ENCODE peak calls at places on chromosomes 6 and 20, in seven cellular contexts. A is spleen, R is tibial nerve, E is IMR-90, T is breast epithelium, M is A549, Z is heart left ventricle. Q is an unnamed sample.

GRCh38 chr6:166866839-166867637 is 89.3 kb downstream of the RNASET2 start:
- DNase-seq in A (no peak), R (no peak), E (no peak), T (no peak), M (no peak), Z (no peak), Q (no peak)

GRCh38 chr20:62220666-62221568 is 839 bp upstream of the HRH3 start:
- DNase-seq in A (no peak), R (no peak), E (no peak), T (no peak), M (no peak), Z (no peak), Q (no peak)

GRCh38 chr6:102075539-102075938 is 682.0 kb downstream of the GRIK2 start:
- DNase-seq in A (no peak), R (no peak), E (peak; percentile 19), T (no peak), M (peak; percentile 40), Z (no peak), Q (no peak)

GRCh38 chr20:922781-923180 is 6.6 kb upstream of the ANGPT4 start:
- DNase-seq in A (peak; percentile 12), R (no peak), E (no peak), T (no peak), M (no peak), Z (no peak), Q (no peak)

GRCh38 chr20:38001981-38002380 is 31.3 kb downstream of the TTI1 start:
- DNase-seq in A (no peak), R (no peak), E (peak; percentile 51), T (no peak), M (no peak), Z (no peak), Q (no peak)

GRCh38 chr6:1604347-1604990 is 5.2 kb upstream of the FOXC1 start:
- DNase-seq in A (peak; percentile 94), R (no peak), E (peak; percentile 36), T (no peak), M (peak; percentile 52), Z (no peak), Q (peak; percentile 61)

GRCh38 chr6:43628392-43629103 is 516 bp downstream of the GTPBP2 start:
- DNase-seq in A (no peak), R (peak; percentile 44), E (peak; percentile 34), T (peak; percentile 45), M (peak; percentile 36), Z (peak; percentile 52), Q (peak; percentile 77)

GRCh38 chr6:149140137-149140909 is 177.2 kb upstream of the TAB2 start:
- DNase-seq in A (peak; percentile 69), R (no peak), E (no peak), T (no peak), M (no peak), Z (no peak), Q (peak; percentile 82)

GRCh38 chr6:35713426-35713825 is 23.4 kb upstream of the ARMC12 start:
- DNase-seq in A (peak; percentile 37), R (no peak), E (no peak), T (no peak), M (no peak), Z (no peak), Q (no peak)

GRCh38 chr6:125924697-125925358 is 31.7 kb upstream of the HINT3 start:
- DNase-seq in A (no peak), R (no peak), E (no peak), T (no peak), M (no peak), Z (no peak), Q (no peak)

GRCh38 chr20:40293740-40294139 is 395.3 kb downstream of the MAFB start:
- DNase-seq in A (no peak), R (peak; percentile 60), E (no peak), T (no peak), M (no peak), Z (peak; percentile 18), Q (no peak)

GRCh38 chr6:42702200-42702599 is 20.2 kb downstream of the PRPH2 start:
- DNase-seq in A (no peak), R (no peak), E (peak; percentile 90), T (no peak), M (peak; percentile 17), Z (no peak), Q (no peak)

GRCh38 chr20:63319164-63320040 is 26.4 kb downstream of the COL20A1 start:
- DNase-seq in A (no peak), R (no peak), E (no peak), T (no peak), M (no peak), Z (no peak), Q (no peak)

GRCh38 chr6:165664553-165665383 is 1.7 kb upstream of the PDE10A start:
- DNase-seq in A (no peak), R (no peak), E (no peak), T (no peak), M (no peak), Z (no peak), Q (no peak)

GRCh38 chr6:64062960-64063683 is 427.5 kb downstream of the PHF3 start:
- DNase-seq in A (no peak), R (no peak), E (peak; percentile 78), T (no peak), M (peak; percentile 10), Z (no peak), Q (no peak)

GRCh38 chr6:129749749-129750120 is 39.8 kb upstream of the ARHGAP18 start:
- DNase-seq in A (no peak), R (peak; percentile 22), E (peak; percentile 83), T (no peak), M (no peak), Z (no peak), Q (peak; percentile 47)

GRCh38 chr6:47079638-47080037 is 37.5 kb upstream of the ADGRF1 start:
- DNase-seq in A (no peak), R (no peak), E (no peak), T (no peak), M (peak; percentile 18), Z (no peak), Q (peak; percentile 9)

GRCh38 chr6:132161283-132161682 is 210.1 kb upstream of the CCN2 start:
- DNase-seq in A (no peak), R (no peak), E (peak; percentile 80), T (no peak), M (peak; percentile 38), Z (no peak), Q (no peak)

GRCh38 chr6:105733556-105734162 is 330.8 kb upstream of the PREP start:
- DNase-seq in A (no peak), R (no peak), E (peak; percentile 60), T (no peak), M (peak; percentile 18), Z (no peak), Q (peak; percentile 58)

GRCh38 chr6:30721198-30722024 is 1.3 kb downstream of the TUBB start:
- DNase-seq in A (peak; percentile 98), R (peak; percentile 84), E (peak; percentile 87), T (peak; percentile 86), M (peak; percentile 87), Z (peak; percentile 94), Q (peak; percentile 95)

GRCh38 chr6:30722280-30723112 is 2.3 kb downstream of the TUBB start:
- DNase-seq in A (peak; percentile 95), R (peak; percentile 88), E (peak; percentile 69), T (peak; percentile 83), M (peak; percentile 73), Z (peak; percentile 75), Q (peak; percentile 84)

GRCh38 chr6:30719356-30719755 is 796 bp upstream of the TUBB start:
- DNase-seq in A (peak; percentile 37), R (no peak), E (no peak), T (no peak), M (no peak), Z (no peak), Q (no peak)

GRCh38 chr6:30719791-30720737 is at the start of gene TUBB:
- DNase-seq in A (peak; percentile 99), R (peak; percentile 92), E (peak; percentile 97), T (peak; percentile 97), M (peak; percentile 96), Z (peak; percentile 98), Q (peak; percentile 97)

DNA sequence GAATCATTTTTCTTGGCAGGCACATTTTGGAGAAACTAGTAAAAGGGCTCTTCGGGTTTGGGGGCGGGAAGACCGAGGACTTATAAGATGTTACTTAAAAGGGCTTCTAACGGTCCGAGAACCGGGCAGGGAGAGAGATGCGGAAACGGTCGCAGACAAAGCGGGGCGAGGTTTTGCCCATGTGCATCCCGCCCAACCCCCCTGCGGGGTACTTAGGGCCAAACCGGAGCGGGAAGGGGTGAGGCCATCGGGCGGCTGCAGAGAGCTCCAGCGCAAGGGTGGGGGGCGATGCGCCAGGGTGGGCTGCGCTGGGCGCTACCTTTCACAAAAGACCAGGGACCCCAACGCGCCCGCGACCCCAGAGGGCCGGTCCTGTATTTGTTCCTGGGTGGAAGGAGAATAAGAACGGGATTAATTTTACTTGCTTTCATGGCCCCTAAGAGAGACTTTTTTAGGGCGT is 616 bp downstream of the TUBB start:
- DNase-seq in A (peak; percentile 94), R (peak; percentile 57), E (peak; percentile 32), T (peak; percentile 76), M (peak; percentile 72), Z (peak; percentile 77), Q (peak; percentile 87)
- TF ChIP-seq POLR2A in A (no peak), R (no peak), E (no peak), T (no peak), M (no peak), Z (no peak), Q (no peak)

GRCh38 chr6:31901953-31902643 is at the start of gene ZBTB12:
- DNase-seq in A (peak; percentile 96), R (peak; percentile 80), E (peak; percentile 98), T (peak; percentile 88), M (peak; percentile 94), Z (peak; percentile 93), Q (peak; percentile 79)
- TF ChIP-seq POLR2A in A (no peak), R (no peak), E (no peak), T (no peak), M (peak; percentile 57), Z (peak; percentile 55), Q (peak; percentile 64)

DNA sequence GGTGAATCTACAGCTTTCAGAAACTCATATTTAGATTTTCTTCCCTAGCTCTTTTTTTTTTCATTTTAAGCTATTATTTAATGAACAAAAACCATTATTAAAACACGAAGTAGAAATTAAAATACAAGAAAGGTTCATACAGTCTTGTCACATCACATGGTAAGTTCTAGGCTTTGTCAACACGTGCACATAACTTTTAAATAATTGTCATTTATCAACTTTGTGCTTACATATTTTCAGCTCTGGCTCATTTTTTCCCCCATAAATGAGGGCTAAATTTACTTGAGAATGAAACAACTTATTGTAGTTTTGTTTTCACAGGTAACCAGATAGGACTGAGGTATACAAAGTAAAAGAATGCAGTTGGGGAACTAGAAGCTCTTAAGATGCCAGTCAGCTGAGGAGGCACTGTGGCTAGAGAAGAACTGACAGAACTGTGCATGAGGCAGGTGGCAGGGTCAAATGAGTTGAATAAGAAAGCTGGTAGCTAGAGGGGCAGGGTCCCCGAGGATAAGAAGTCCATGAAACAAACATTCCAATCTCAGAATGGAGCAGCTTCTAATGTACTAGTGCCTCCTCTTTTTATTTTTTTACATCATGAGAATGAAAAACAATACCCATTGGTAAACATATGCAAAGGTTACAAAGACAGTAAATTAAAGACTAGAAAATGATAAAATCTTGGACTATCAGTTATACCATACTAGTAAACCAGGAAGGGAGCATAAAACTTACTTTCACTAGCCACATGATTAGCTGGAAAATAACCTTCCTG is 141.5 kb downstream of the MYB start:
- DNase-seq in A (no peak), R (no peak), E (no peak), T (no peak), M (no peak), Z (no peak), Q (peak; percentile 60)
- TF ChIP-seq POLR2A in A (no peak), R (no peak), E (no peak), T (no peak), M (no peak), Z (no peak), Q (no peak)

DNA sequence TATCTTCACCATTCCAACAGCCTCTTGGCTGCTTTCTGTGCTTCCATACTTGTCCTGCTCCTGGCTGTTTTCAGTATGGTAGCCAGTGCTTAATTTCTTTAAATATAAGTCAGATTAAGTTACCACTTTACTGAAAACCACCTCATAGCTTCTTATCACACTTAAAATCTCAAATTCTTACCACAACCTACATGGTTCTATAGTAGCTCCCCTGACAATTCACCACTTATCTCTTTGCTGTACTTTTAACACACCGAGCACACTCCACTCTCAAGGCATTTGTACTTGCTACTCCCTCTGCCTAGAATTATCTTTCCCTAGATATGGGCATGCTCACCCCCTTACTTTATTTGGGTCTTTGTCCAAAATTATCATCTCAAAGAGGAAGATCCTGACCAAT is 369.0 kb downstream of the TENT5A start:
- DNase-seq in A (no peak), R (no peak), E (no peak), T (no peak), M (no peak), Z (no peak), Q (no peak)
- TF ChIP-seq POLR2A in A (no peak), R (no peak), E (no peak), T (no peak), M (no peak), Z (no peak), Q (no peak)